ENCODE peak calls at places on chromosome 12, in eight cellular contexts. T is neuronal stem cell; H is A549; K is body of pancreas; V is CD8-positive, alpha-beta T cell; R is breast epithelium; C is CD8-positive, alpha-beta memory T cell; U is Peyer's patch. D is an unnamed sample.

GRCh38 chr12:116892318-116892717 is 11.1 kb upstream of the HRK start:
- DNase-seq in T (no peak), H (no peak), K (no peak), V (no peak), R (no peak), C (no peak), U (no peak), D (no peak)

GRCh38 chr12:3436496-3437060 is 54.4 kb upstream of the PRMT8 start:
- DNase-seq in T (no peak), H (no peak), K (peak), V (no peak), R (no peak), C (no peak), U (no peak), D (no peak)

GRCh38 chr12:116182359-116183063 is 95.0 kb downstream of the MED13L start:
- DNase-seq in T (no peak), H (no peak), K (no peak), V (no peak), R (no peak), C (no peak), U (no peak), D (no peak)

GRCh38 chr12:34403706-34404376 is 381.5 kb downstream of the ALG10 start:
- DNase-seq in T (no peak), H (no peak), K (peak), V (no peak), R (no peak), C (no peak), U (peak), D (peak)

GRCh38 chr12:122874081-122874480 is 21.8 kb downstream of the VPS37B start:
- DNase-seq in T (no peak), H (no peak), K (no peak), V (no peak), R (no peak), C (no peak), U (peak), D (no peak)

GRCh38 chr12:48123169-48123568 is 4.0 kb downstream of the PFKM start:
- DNase-seq in T (no peak), H (no peak), K (no peak), V (no peak), R (no peak), C (no peak), U (no peak), D (no peak)

GRCh38 chr12:28998662-28999120 is 150.4 kb upstream of the FAR2 start:
- DNase-seq in T (no peak), H (peak), K (no peak), V (no peak), R (no peak), C (no peak), U (no peak), D (no peak)

GRCh38 chr12:110804406-110804805 is 42.4 kb upstream of the CCDC63 start:
- DNase-seq in T (no peak), H (no peak), K (no peak), V (no peak), R (no peak), C (no peak), U (no peak), D (no peak)

GRCh38 chr12:2411586-2412304 is 359.0 kb downstream of the CACNA1C start:
- DNase-seq in T (no peak), H (no peak), K (no peak), V (no peak), R (no peak), C (no peak), U (no peak), D (peak)

GRCh38 chr12:112116232-112117060 is 7.9 kb upstream of the NAA25 start:
- DNase-seq in T (peak), H (peak), K (peak), V (no peak), R (peak), C (no peak), U (peak), D (peak)

GRCh38 chr12:116980083-116980482 is 69.3 kb downstream of the FBXW8 start:
- DNase-seq in T (no peak), H (no peak), K (no peak), V (no peak), R (no peak), C (no peak), U (no peak), D (no peak)

GRCh38 chr12:53737494-53737808 is 10.2 kb upstream of the CALCOCO1 start:
- DNase-seq in T (no peak), H (no peak), K (no peak), V (no peak), R (no peak), C (no peak), U (no peak), D (no peak)

GRCh38 chr12:26636710-26637328 is 196.2 kb downstream of the ITPR2 start:
- DNase-seq in T (no peak), H (peak), K (peak), V (no peak), R (no peak), C (no peak), U (no peak), D (no peak)

GRCh38 chr12:97177482-97177881 is 270.4 kb downstream of the NEDD1 start:
- DNase-seq in T (no peak), H (no peak), K (no peak), V (no peak), R (no peak), C (no peak), U (no peak), D (no peak)

GRCh38 chr12:26744042-26744626 is 88.9 kb downstream of the ITPR2 start:
- DNase-seq in T (no peak), H (no peak), K (no peak), V (no peak), R (no peak), C (no peak), U (no peak), D (no peak)

GRCh38 chr12:30822385-30823139 is 67.8 kb upstream of the CAPRIN2 start:
- DNase-seq in T (peak), H (peak), K (peak), V (peak), R (peak), C (no peak), U (peak), D (peak)

GRCh38 chr12:45122776-45123380 is 72.0 kb upstream of the DBX2 start:
- DNase-seq in T (peak), H (no peak), K (no peak), V (no peak), R (no peak), C (no peak), U (no peak), D (no peak)

GRCh38 chr12:11202811-11203210 is 16.1 kb upstream of the TAS2R42 start:
- DNase-seq in T (no peak), H (no peak), K (no peak), V (no peak), R (no peak), C (no peak), U (no peak), D (no peak)

GRCh38 chr12:86230516-86231146 is 25.6 kb downstream of the MGAT4C start:
- DNase-seq in T (no peak), H (no peak), K (no peak), V (no peak), R (no peak), C (no peak), U (no peak), D (no peak)

GRCh38 chr12:101823891-101824290 is 6.9 kb downstream of the GNPTAB start:
- DNase-seq in T (peak), H (peak), K (peak), V (peak), R (peak), C (peak), U (peak), D (peak)

GRCh38 chr12:22228022-22228875 is 106.3 kb downstream of the ST8SIA1 start:
- DNase-seq in T (no peak), H (no peak), K (no peak), V (no peak), R (no peak), C (no peak), U (no peak), D (no peak)

GRCh38 chr12:55996201-55996714 is 818 bp upstream of the SUOX start:
- DNase-seq in T (peak), H (peak), K (peak), V (peak), R (peak), C (peak), U (peak), D (peak)

GRCh38 chr12:67434653-67435375 is 165.7 kb downstream of the CAND1 start:
- DNase-seq in T (no peak), H (peak), K (no peak), V (no peak), R (no peak), C (no peak), U (no peak), D (no peak)

GRCh38 chr12:5487971-5488955 is 56.4 kb downstream of the NTF3 start:
- DNase-seq in T (no peak), H (no peak), K (no peak), V (no peak), R (no peak), C (no peak), U (no peak), D (no peak)

GRCh38 chr12:53750812-53751335 is 905 bp downstream of the CISTR start:
- DNase-seq in T (no peak), H (no peak), K (peak), V (no peak), R (no peak), C (no peak), U (peak), D (no peak)

GRCh38 chr12:106226884-106227640 is 20.8 kb downstream of the CKAP4 start:
- DNase-seq in T (peak), H (peak), K (peak), V (no peak), R (no peak), C (no peak), U (no peak), D (no peak)

GRCh38 chr12:21773263-21773741 is 1.2 kb downstream of the KCNJ8 start:
- DNase-seq in T (no peak), H (no peak), K (peak), V (no peak), R (no peak), C (no peak), U (peak), D (peak)

GRCh38 chr12:2397356-2398045 is 344.7 kb downstream of the CACNA1C start:
- DNase-seq in T (no peak), H (no peak), K (no peak), V (no peak), R (no peak), C (no peak), U (peak), D (no peak)

GRCh38 chr12:119804011-119804641 is 73.0 kb downstream of the CIT start:
- DNase-seq in T (peak), H (peak), K (peak), V (no peak), R (peak), C (no peak), U (no peak), D (peak)

GRCh38 chr12:80175307-80175930 is 76.1 kb downstream of the OTOGL start:
- DNase-seq in T (no peak), H (no peak), K (no peak), V (no peak), R (no peak), C (no peak), U (no peak), D (no peak)

DNA sequence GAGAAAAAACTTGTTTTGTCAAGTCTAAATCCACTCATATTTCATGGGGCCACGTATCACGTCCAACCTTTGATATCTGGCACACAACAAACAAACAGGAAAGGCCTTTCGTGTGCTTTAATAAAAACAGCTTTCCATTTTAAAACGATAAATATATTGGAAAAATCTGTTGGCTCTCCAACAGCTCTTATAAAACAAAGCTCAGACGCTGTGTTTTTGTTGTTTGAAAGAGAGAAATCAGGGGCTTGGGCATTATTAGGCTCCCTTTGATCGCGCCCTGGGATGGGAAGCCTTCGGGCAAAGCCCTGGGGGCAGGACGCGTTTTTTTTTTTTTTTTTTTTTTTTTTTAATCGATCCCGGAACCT is 430 bp upstream of the PLEKHA5 start:
- DNase-seq in T (no peak), H (no peak), K (no peak), V (no peak), R (no peak), C (no peak), U (no peak), D (no peak)
- H3K27ac ChIP-seq in T (peak), H (peak), K (no peak), V (no peak), R (peak), C (no peak), U (peak), D (peak)

GRCh38 chr12:57456737-57457490 is 1.8 kb downstream of the INHBE start:
- DNase-seq in T (no peak), H (no peak), K (no peak), V (no peak), R (no peak), C (no peak), U (no peak), D (no peak)
- H3K27ac ChIP-seq in T (no peak), H (peak), K (no peak), V (no peak), R (no peak), C (no peak), U (no peak), D (no peak)

GRCh38 chr12:124420972-124421674 is 126.2 kb downstream of the RFLNA start:
- DNase-seq in T (no peak), H (no peak), K (no peak), V (no peak), R (no peak), C (no peak), U (no peak), D (no peak)

GRCh38 chr12:124418791-124419190 is 123.9 kb downstream of the RFLNA start:
- DNase-seq in T (no peak), H (no peak), K (no peak), V (no peak), R (no peak), C (no peak), U (no peak), D (no peak)

GRCh38 chr12:124422142-124422569 is 127.3 kb downstream of the RFLNA start:
- DNase-seq in T (no peak), H (peak), K (peak), V (no peak), R (peak), C (no peak), U (peak), D (no peak)

GRCh38 chr12:124419292-124420040 is 124.6 kb downstream of the RFLNA start:
- DNase-seq in T (no peak), H (no peak), K (no peak), V (no peak), R (no peak), C (no peak), U (no peak), D (no peak)

GRCh38 chr12:124420041-124420765 is 125.3 kb downstream of the RFLNA start:
- DNase-seq in T (no peak), H (no peak), K (no peak), V (no peak), R (no peak), C (no peak), U (no peak), D (no peak)
- H3K27ac ChIP-seq in T (no peak), H (peak), K (no peak), V (no peak), R (no peak), C (no peak), U (peak), D (peak)

DNA sequence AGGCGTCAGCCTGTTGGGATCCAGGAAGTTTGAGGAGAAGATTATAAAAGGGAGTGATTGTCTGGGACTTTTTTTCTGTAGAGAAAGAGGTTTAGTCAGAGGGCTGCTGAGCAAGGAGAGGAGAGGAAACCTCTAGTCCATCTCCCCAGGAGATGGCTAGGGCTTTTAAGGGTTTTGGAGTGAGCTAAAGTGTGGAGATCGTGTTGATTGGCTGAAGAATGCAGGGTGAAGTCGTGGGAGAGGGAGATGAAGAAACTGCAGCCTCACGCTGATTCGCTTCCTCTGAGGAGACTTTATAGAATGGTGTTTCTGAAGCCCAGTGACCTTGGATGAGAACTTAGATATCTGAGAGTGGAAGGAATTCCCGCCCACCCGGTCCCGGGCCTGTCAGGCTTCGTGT is 193.7 kb upstream of the PWP1 start:
- DNase-seq in T (no peak), H (no peak), K (no peak), V (no peak), R (no peak), C (no peak), U (no peak), D (no peak)
- H3K27ac ChIP-seq in T (no peak), H (no peak), K (no peak), V (no peak), R (no peak), C (no peak), U (peak), D (no peak)